ENCODE peak calls at places on chromosomes 7 and 10, in five cellular contexts. E is IMR-90, P is A549, Z is GM12878, F is HepG2. Y is an unnamed sample.

GRCh38 chr10:125034671-125035070 is 92.7 kb downstream of the ZRANB1 start:
- DNase-seq in E (no peak), P (no peak), Z (no peak), F (no peak), Y (no peak)

GRCh38 chr7:18906901-18907300 is 210.5 kb downstream of the TWIST1 start:
- DNase-seq in E (no peak), P (no peak), Z (no peak), F (no peak), Y (no peak)

GRCh38 chr7:24896031-24896433 is 83.9 kb downstream of the OSBPL3 start:
- DNase-seq in E (no peak), P (no peak), Z (peak; percentile 52), F (no peak), Y (no peak)

GRCh38 chr7:80154656-80155325 is 20.2 kb downstream of the GNAI1 start:
- DNase-seq in E (peak; percentile 51), P (no peak), Z (no peak), F (no peak), Y (no peak)

GRCh38 chr10:88041243-88042161 is 178.1 kb downstream of the PTEN start:
- DNase-seq in E (peak; percentile 48), P (no peak), Z (no peak), F (no peak), Y (no peak)

GRCh38 chr10:133235265-133235664 is 2.4 kb upstream of the VENTX start:
- DNase-seq in E (no peak), P (no peak), Z (no peak), F (no peak), Y (no peak)

GRCh38 chr10:120897343-120897742 is 46.2 kb downstream of the WDR11 start:
- DNase-seq in E (peak; percentile 5), P (no peak), Z (no peak), F (peak; percentile 44), Y (no peak)

GRCh38 chr7:6165521-6166325 is 106.7 kb downstream of the CYTH3 start:
- DNase-seq in E (no peak), P (no peak), Z (no peak), F (no peak), Y (no peak)

GRCh38 chr10:58976254-58976653 is 200.2 kb upstream of the PHYHIPL start:
- DNase-seq in E (no peak), P (no peak), Z (no peak), F (no peak), Y (no peak)

GRCh38 chr10:92091965-92092364 is 168.4 kb downstream of the BTAF1 start:
- DNase-seq in E (no peak), P (no peak), Z (no peak), F (no peak), Y (no peak)

GRCh38 chr7:91620827-91621226 is 259.7 kb downstream of the MTERF1 start:
- DNase-seq in E (no peak), P (no peak), Z (no peak), F (no peak), Y (no peak)

GRCh38 chr10:78742406-78742729 is 326.4 kb upstream of the ZMIZ1 start:
- DNase-seq in E (no peak), P (no peak), Z (no peak), F (no peak), Y (no peak)

GRCh38 chr10:593016-593415 is 96.5 kb downstream of the DIP2C start:
- DNase-seq in E (no peak), P (no peak), Z (no peak), F (no peak), Y (no peak)

GRCh38 chr10:591646-592045 is 97.8 kb downstream of the DIP2C start:
- DNase-seq in E (no peak), P (no peak), Z (no peak), F (no peak), Y (no peak)

GRCh38 chr10:594584-595270 is 94.7 kb downstream of the DIP2C start:
- DNase-seq in E (no peak), P (no peak), Z (no peak), F (no peak), Y (no peak)

GRCh38 chr10:593901-594457 is 95.5 kb downstream of the DIP2C start:
- DNase-seq in E (peak; percentile 91), P (no peak), Z (no peak), F (no peak), Y (no peak)

GRCh38 chr10:593421-593820 is 96.0 kb downstream of the DIP2C start:
- DNase-seq in E (no peak), P (no peak), Z (no peak), F (no peak), Y (no peak)
- TF ChIP-seq BHLHE40 in E (no peak), P (no peak), Z (no peak), F (no peak), Y (no peak)

GRCh38 chr7:101615446-101615845 is 13.7 kb downstream of the MYL10 start:
- DNase-seq in E (no peak), P (no peak), Z (no peak), F (no peak), Y (no peak)

GRCh38 chr7:101617451-101618206 is 11.5 kb downstream of the MYL10 start:
- DNase-seq in E (no peak), P (no peak), Z (no peak), F (no peak), Y (no peak)

GRCh38 chr7:101614098-101614938 is 14.8 kb downstream of the MYL10 start:
- DNase-seq in E (no peak), P (no peak), Z (no peak), F (no peak), Y (no peak)

GRCh38 chr7:101612885-101613490 is 16.1 kb downstream of the MYL10 start:
- DNase-seq in E (no peak), P (no peak), Z (no peak), F (no peak), Y (no peak)

GRCh38 chr7:101614939-101615302 is 14.2 kb downstream of the MYL10 start:
- DNase-seq in E (no peak), P (no peak), Z (no peak), F (no peak), Y (no peak)
- TF ChIP-seq BHLHE40 in E (no peak), P (no peak), Z (no peak), F (no peak), Y (no peak)

GRCh38 chr7:122425731-122426130 is 121.2 kb upstream of the FEZF1 start:
- DNase-seq in E (no peak), P (no peak), Z (no peak), F (no peak), Y (no peak)

GRCh38 chr7:122423591-122423990 is 119.0 kb upstream of the FEZF1 start:
- DNase-seq in E (no peak), P (no peak), Z (no peak), F (no peak), Y (no peak)
- TF ChIP-seq BHLHE40 in E (no peak), P (no peak), Z (no peak), F (no peak), Y (no peak)

DNA sequence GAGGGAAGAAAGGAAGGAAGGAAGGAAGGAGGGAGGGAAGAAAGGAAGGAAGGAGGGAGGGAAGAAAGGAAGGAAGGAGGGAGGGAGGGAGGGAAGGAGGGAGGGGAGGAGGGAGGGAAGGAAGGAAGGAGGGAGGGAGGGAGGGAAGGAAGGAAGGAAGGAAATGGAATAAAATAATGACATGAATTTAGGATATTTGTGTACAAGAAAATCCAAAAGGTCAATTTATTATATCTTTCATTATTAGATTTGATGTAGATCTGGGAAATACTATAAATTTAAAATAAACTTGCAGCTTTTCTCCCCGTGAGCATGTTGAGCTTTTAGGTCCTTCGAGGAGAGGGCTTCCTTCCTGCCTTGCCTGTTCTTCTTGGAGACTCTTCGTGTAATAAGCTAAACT is 398.6 kb upstream of the NRP1 start:
- DNase-seq in E (no peak), P (no peak), Z (no peak), F (no peak), Y (no peak)
- TF ChIP-seq BHLHE40 in E (no peak), P (no peak), Z (no peak), F (no peak), Y (no peak)

GRCh38 chr7:87933953-87934698 is at the start of gene ADAM22:
- DNase-seq in E (peak; percentile 64), P (peak; percentile 79), Z (peak; percentile 83), F (peak; percentile 78), Y (peak; percentile 89)
- TF ChIP-seq BHLHE40 in E (no peak), P (no peak), Z (peak; percentile 72), F (no peak), Y (no peak)

GRCh38 chr7:155190608-155191536 is 106.8 kb upstream of the INSIG1 start:
- DNase-seq in E (no peak), P (peak; percentile 28), Z (no peak), F (no peak), Y (peak; percentile 88)
- TF ChIP-seq BHLHE40 in E (no peak), P (no peak), Z (no peak), F (no peak), Y (no peak)

GRCh38 chr7:27697861-27698430 is 35.3 kb upstream of the HIBADH start:
- DNase-seq in E (peak; percentile 49), P (peak; percentile 40), Z (peak; percentile 53), F (peak; percentile 39), Y (no peak)
- TF ChIP-seq BHLHE40 in E (no peak), P (no peak), Z (peak; percentile 46), F (no peak), Y (no peak)

DNA sequence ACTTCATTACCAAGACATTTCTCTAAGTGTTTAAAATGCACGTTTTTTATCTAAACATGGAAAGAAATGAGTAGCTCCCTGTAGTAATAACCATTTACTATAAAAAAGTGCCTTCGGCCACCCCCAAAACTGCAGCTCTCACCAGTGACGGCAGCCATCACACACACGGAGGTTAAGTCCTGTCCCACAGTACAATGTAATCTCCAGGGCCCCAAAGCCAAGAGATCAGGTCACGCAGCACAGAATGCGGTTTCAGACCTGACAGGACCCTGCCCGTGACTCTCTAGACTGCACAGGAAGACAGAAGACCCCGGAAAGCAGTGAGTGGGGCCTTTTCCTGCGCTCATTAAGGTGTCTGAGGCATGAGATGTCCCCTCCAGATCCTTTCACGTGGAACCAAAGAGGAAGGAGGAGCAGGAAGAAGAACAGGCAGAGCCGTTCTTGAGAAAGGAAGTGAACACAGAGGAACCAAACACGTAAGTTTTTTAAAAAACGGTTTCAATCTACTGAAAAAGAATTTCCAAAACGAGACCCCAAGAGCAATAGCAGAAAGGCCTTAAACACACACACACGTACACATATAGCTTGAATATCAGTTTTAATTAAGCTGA is 125.7 kb downstream of the ZMYND11 start:
- DNase-seq in E (no peak), P (no peak), Z (no peak), F (no peak), Y (no peak)
- TF ChIP-seq BHLHE40 in E (no peak), P (no peak), Z (no peak), F (no peak), Y (no peak)

GRCh38 chr10:70605153-70605552 is 2.6 kb upstream of the PRF1 start:
- DNase-seq in E (no peak), P (no peak), Z (no peak), F (no peak), Y (no peak)
- TF ChIP-seq BHLHE40 in E (no peak), P (no peak), Z (no peak), F (no peak), Y (no peak)

Y was measured in HEK293T.